ENCODE peak calls at places on chromosomes 11 and 22, in seven cellular contexts. One of them, this sample, is unnamed.

GRCh38 chr11:79902493-79902892 is 461.7 kb upstream of the TENM4 start:
- DNase-seq in mesenchymal stem cell: peak
- DNase-seq in H1: no peak
- DNase-seq in IMR-90: peak
- DNase-seq in trophoblast cell: no peak
- DNase-seq in neuronal stem cell: no peak
- DNase-seq in H9: no peak
- DNase-seq in this sample: peak

GRCh38 chr11:33868646-33869461 is 23.0 kb downstream of the LMO2 start:
- DNase-seq in H1: no peak
- DNase-seq in mesenchymal stem cell: no peak
- DNase-seq in H9: peak
- DNase-seq in neuronal stem cell: no peak
- DNase-seq in trophoblast cell: no peak
- DNase-seq in IMR-90: no peak
- DNase-seq in this sample: no peak

GRCh38 chr11:8261316-8261715 is 2.4 kb downstream of the LMO1 start:
- DNase-seq in trophoblast cell: no peak
- DNase-seq in mesenchymal stem cell: no peak
- DNase-seq in H9: no peak
- DNase-seq in neuronal stem cell: no peak
- DNase-seq in IMR-90: no peak
- DNase-seq in H1: no peak
- DNase-seq in this sample: no peak

GRCh38 chr11:12245549-12245986 is 131.8 kb upstream of the PARVA start:
- DNase-seq in H1: no peak
- DNase-seq in trophoblast cell: no peak
- DNase-seq in IMR-90: peak
- DNase-seq in neuronal stem cell: no peak
- DNase-seq in mesenchymal stem cell: no peak
- DNase-seq in H9: no peak
- DNase-seq in this sample: no peak

GRCh38 chr11:31387379-31387778 is 17.7 kb downstream of the DNAJC24 start:
- DNase-seq in H9: no peak
- DNase-seq in trophoblast cell: no peak
- DNase-seq in IMR-90: peak
- DNase-seq in neuronal stem cell: no peak
- DNase-seq in H1: no peak
- DNase-seq in mesenchymal stem cell: peak
- DNase-seq in this sample: peak

GRCh38 chr11:65121447-65121864 is 478 bp downstream of the FAU start:
- DNase-seq in H1: no peak
- DNase-seq in H9: no peak
- DNase-seq in trophoblast cell: no peak
- DNase-seq in neuronal stem cell: no peak
- DNase-seq in mesenchymal stem cell: peak
- DNase-seq in IMR-90: no peak
- DNase-seq in this sample: peak

GRCh38 chr11:59112494-59112893 is 5.5 kb downstream of the FAM111B start:
- DNase-seq in trophoblast cell: no peak
- DNase-seq in mesenchymal stem cell: no peak
- DNase-seq in H1: no peak
- DNase-seq in IMR-90: peak
- DNase-seq in neuronal stem cell: no peak
- DNase-seq in H9: no peak
- DNase-seq in this sample: no peak

GRCh38 chr11:67489203-67489859 is 6.5 kb downstream of the AIP start:
- DNase-seq in H9: no peak
- DNase-seq in IMR-90: no peak
- DNase-seq in H1: no peak
- DNase-seq in trophoblast cell: no peak
- DNase-seq in mesenchymal stem cell: no peak
- DNase-seq in neuronal stem cell: no peak
- DNase-seq in this sample: no peak

GRCh38 chr22:32622004-32622761 is 147.6 kb downstream of the FBXO7 start:
- DNase-seq in H1: peak
- DNase-seq in neuronal stem cell: peak
- DNase-seq in H9: peak
- DNase-seq in mesenchymal stem cell: peak
- DNase-seq in trophoblast cell: no peak
- DNase-seq in IMR-90: peak
- DNase-seq in this sample: peak

GRCh38 chr11:116070555-116070954 is 566.3 kb upstream of the CADM1 start:
- DNase-seq in IMR-90: no peak
- DNase-seq in H1: no peak
- DNase-seq in mesenchymal stem cell: no peak
- DNase-seq in trophoblast cell: peak
- DNase-seq in neuronal stem cell: no peak
- DNase-seq in H9: no peak
- DNase-seq in this sample: peak

GRCh38 chr11:72411623-72412532 is 22.5 kb downstream of the CLPB start:
- DNase-seq in mesenchymal stem cell: no peak
- DNase-seq in trophoblast cell: no peak
- DNase-seq in H9: no peak
- DNase-seq in neuronal stem cell: no peak
- DNase-seq in IMR-90: no peak
- DNase-seq in H1: no peak
- DNase-seq in this sample: peak

GRCh38 chr11:120108154-120108784 is 29.6 kb downstream of the TRIM29 start:
- DNase-seq in H1: peak
- DNase-seq in neuronal stem cell: peak
- DNase-seq in IMR-90: peak
- DNase-seq in trophoblast cell: peak
- DNase-seq in mesenchymal stem cell: peak
- DNase-seq in H9: peak
- DNase-seq in this sample: peak

GRCh38 chr22:29478326-29479276 is 1.4 kb upstream of the NEFH start:
- DNase-seq in H1: no peak
- DNase-seq in neuronal stem cell: peak
- DNase-seq in trophoblast cell: no peak
- DNase-seq in H9: peak
- DNase-seq in mesenchymal stem cell: peak
- DNase-seq in IMR-90: no peak
- DNase-seq in this sample: peak

GRCh38 chr22:44697423-44698179 is 4.4 kb upstream of the PRR5 start:
- DNase-seq in mesenchymal stem cell: peak
- DNase-seq in H9: peak
- DNase-seq in neuronal stem cell: peak
- DNase-seq in H1: peak
- DNase-seq in trophoblast cell: peak
- DNase-seq in IMR-90: peak
- DNase-seq in this sample: peak

GRCh38 chr11:34756591-34756990 is 135.7 kb downstream of the EHF start:
- DNase-seq in mesenchymal stem cell: no peak
- DNase-seq in trophoblast cell: no peak
- DNase-seq in H1: no peak
- DNase-seq in neuronal stem cell: no peak
- DNase-seq in H9: no peak
- DNase-seq in IMR-90: no peak
- DNase-seq in this sample: no peak

GRCh38 chr22:22720724-22721261 is 76.4 kb downstream of the GGTLC2 start:
- DNase-seq in mesenchymal stem cell: no peak
- DNase-seq in H9: no peak
- DNase-seq in IMR-90: no peak
- DNase-seq in neuronal stem cell: no peak
- DNase-seq in trophoblast cell: peak
- DNase-seq in H1: no peak
- DNase-seq in this sample: no peak

GRCh38 chr22:36562261-36562835 is 33.4 kb upstream of the EIF3D start:
- DNase-seq in H1: no peak
- DNase-seq in H9: no peak
- DNase-seq in IMR-90: peak
- DNase-seq in trophoblast cell: no peak
- DNase-seq in mesenchymal stem cell: peak
- DNase-seq in neuronal stem cell: no peak
- DNase-seq in this sample: no peak

GRCh38 chr11:19838994-19839768 is 126.5 kb downstream of the NAV2 start:
- DNase-seq in mesenchymal stem cell: no peak
- DNase-seq in trophoblast cell: no peak
- DNase-seq in neuronal stem cell: no peak
- DNase-seq in H9: no peak
- DNase-seq in IMR-90: peak
- DNase-seq in H1: no peak
- DNase-seq in this sample: no peak

GRCh38 chr11:2385156-2386151 is 8.3 kb downstream of the CD81 start:
- DNase-seq in H1: no peak
- DNase-seq in mesenchymal stem cell: no peak
- DNase-seq in H9: no peak
- DNase-seq in IMR-90: no peak
- DNase-seq in neuronal stem cell: no peak
- DNase-seq in trophoblast cell: no peak
- DNase-seq in this sample: no peak

GRCh38 chr11:69902337-69902736 is 83.1 kb upstream of the FGF3 start:
- DNase-seq in IMR-90: no peak
- DNase-seq in mesenchymal stem cell: no peak
- DNase-seq in H1: no peak
- DNase-seq in neuronal stem cell: no peak
- DNase-seq in trophoblast cell: no peak
- DNase-seq in H9: no peak
- DNase-seq in this sample: no peak
- H3K23ac ChIP-seq in IMR-90: no peak
- H3K23ac ChIP-seq in mesenchymal stem cell: no peak
- H3K23ac ChIP-seq in H1: no peak
- H3K23ac ChIP-seq in neuronal stem cell: no peak
- H3K23ac ChIP-seq in trophoblast cell: no peak
- H3K23ac ChIP-seq in H9: no peak
- H3K23ac ChIP-seq in this sample: no peak

DNA sequence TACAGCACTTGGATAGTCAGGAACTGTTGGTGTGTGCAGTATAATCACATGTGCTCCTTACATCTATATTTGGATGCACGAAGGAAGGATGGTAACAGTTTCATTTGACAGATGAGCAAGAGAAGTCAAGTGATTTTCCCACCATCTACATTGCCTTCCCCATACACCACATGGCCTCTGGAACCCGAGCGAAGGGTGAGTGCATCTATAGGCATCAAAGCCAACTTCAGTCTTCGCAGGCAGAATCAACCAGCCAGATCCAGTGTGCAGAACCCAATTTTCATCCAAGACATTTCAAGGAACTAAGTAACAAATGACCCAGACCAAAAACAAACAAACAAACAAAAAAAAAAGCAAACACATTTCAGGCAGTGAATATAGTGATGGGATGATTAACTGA is 85.1 kb upstream of the BLID start:
- DNase-seq in mesenchymal stem cell: no peak
- DNase-seq in H9: no peak
- DNase-seq in H1: no peak
- DNase-seq in neuronal stem cell: no peak
- DNase-seq in trophoblast cell: no peak
- DNase-seq in IMR-90: no peak
- DNase-seq in this sample: no peak
- H3K23ac ChIP-seq in mesenchymal stem cell: no peak
- H3K23ac ChIP-seq in H9: no peak
- H3K23ac ChIP-seq in H1: no peak
- H3K23ac ChIP-seq in neuronal stem cell: no peak
- H3K23ac ChIP-seq in trophoblast cell: no peak
- H3K23ac ChIP-seq in IMR-90: peak
- H3K23ac ChIP-seq in this sample: no peak

GRCh38 chr11:77473801-77474508 is at the start of gene PAK1:
- DNase-seq in IMR-90: peak
- DNase-seq in H9: peak
- DNase-seq in H1: peak
- DNase-seq in neuronal stem cell: peak
- DNase-seq in mesenchymal stem cell: peak
- DNase-seq in trophoblast cell: peak
- DNase-seq in this sample: peak

GRCh38 chr11:77473001-77473800 is 693 bp downstream of the PAK1 start:
- DNase-seq in mesenchymal stem cell: peak
- DNase-seq in trophoblast cell: peak
- DNase-seq in H1: no peak
- DNase-seq in neuronal stem cell: peak
- DNase-seq in IMR-90: no peak
- DNase-seq in H9: peak
- DNase-seq in this sample: peak

GRCh38 chr11:77470971-77471370 is 2.9 kb downstream of the PAK1 start:
- DNase-seq in IMR-90: no peak
- DNase-seq in mesenchymal stem cell: no peak
- DNase-seq in neuronal stem cell: no peak
- DNase-seq in trophoblast cell: no peak
- DNase-seq in H9: peak
- DNase-seq in H1: no peak
- DNase-seq in this sample: peak

GRCh38 chr11:77470504-77470903 is 3.4 kb downstream of the PAK1 start:
- DNase-seq in H1: no peak
- DNase-seq in H9: no peak
- DNase-seq in trophoblast cell: no peak
- DNase-seq in neuronal stem cell: no peak
- DNase-seq in IMR-90: no peak
- DNase-seq in mesenchymal stem cell: no peak
- DNase-seq in this sample: peak

DNA sequence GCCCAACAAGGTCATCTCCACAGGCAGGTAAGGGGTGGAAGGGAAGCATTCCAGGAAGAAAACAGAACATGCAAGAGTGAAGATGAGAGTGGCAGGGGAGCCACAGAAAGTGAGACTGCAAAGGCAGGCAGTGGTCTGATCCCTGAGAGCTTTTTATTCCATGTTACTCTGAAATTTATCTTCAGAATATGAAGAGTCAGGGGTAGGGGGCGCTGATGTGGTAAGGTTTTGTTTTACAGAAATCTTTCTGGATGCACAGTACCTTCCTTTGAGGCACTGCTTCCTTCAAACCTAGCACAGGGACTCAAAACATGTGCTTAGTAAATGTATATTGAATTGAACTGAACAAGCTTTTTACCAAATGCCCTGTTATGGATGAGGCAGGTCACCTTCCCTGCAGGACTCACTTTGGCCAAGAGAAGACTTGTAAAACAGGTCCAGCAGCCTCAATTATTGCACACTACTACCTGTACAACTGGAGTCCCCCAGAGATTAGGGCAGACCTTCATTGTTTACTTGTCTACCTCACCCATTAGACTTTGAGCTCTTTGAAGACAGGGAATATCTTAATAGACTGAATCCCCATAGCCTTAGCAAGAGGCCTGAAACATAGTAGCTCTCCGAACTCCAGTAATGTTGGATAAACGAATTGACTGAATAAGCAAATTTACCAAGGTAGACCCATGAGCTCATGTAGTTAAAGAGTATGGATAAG is 2.2 kb downstream of the PAK1 start:
- DNase-seq in mesenchymal stem cell: no peak
- DNase-seq in neuronal stem cell: no peak
- DNase-seq in IMR-90: no peak
- DNase-seq in trophoblast cell: peak
- DNase-seq in H9: no peak
- DNase-seq in H1: no peak
- DNase-seq in this sample: peak
- H3K23ac ChIP-seq in mesenchymal stem cell: no peak
- H3K23ac ChIP-seq in neuronal stem cell: no peak
- H3K23ac ChIP-seq in IMR-90: no peak
- H3K23ac ChIP-seq in trophoblast cell: no peak
- H3K23ac ChIP-seq in H9: no peak
- H3K23ac ChIP-seq in H1: no peak
- H3K23ac ChIP-seq in this sample: peak

DNA sequence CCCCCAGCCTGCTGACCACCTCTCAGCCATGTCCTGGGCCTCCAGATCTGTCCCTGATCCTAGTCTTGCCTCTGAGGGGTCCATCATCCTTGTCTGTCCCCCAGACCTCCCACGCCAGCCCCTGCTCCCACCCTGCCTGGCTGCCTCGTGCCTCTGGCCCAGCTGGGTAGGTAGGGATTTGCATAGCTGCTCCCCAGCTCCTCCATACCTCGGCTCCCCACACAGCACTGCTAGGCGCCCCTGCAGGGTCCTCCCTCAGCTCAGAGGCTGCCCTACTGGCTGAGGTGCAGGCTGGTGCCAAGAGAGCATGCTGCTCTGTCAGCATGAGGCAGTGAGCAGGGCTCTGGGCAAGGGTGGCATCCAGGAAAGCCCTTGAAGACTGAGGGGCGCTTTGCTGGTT is 47.7 kb downstream of the NFAM1 start:
- DNase-seq in trophoblast cell: no peak
- DNase-seq in H9: no peak
- DNase-seq in mesenchymal stem cell: no peak
- DNase-seq in IMR-90: no peak
- DNase-seq in neuronal stem cell: no peak
- DNase-seq in H1: no peak
- DNase-seq in this sample: no peak
- H3K23ac ChIP-seq in trophoblast cell: no peak
- H3K23ac ChIP-seq in H9: no peak
- H3K23ac ChIP-seq in mesenchymal stem cell: no peak
- H3K23ac ChIP-seq in IMR-90: no peak
- H3K23ac ChIP-seq in neuronal stem cell: peak
- H3K23ac ChIP-seq in H1: no peak
- H3K23ac ChIP-seq in this sample: no peak